ENCODE peak calls at places on chromosomes 3 and 15, in eight cellular contexts. Y is suprapubic skin, S is cardiac fibroblast, Q is bronchial epithelial cell, K is neural crest cell, A is left ventricle myocardium inferior, L is kidney, X is LNCaP clone FGC. B is an unnamed sample.
A peak's percentile ranks its signal among the peaks of the same experiment; 100 is the strongest.

GRCh38 chr3:78026429-78026828 is 986.5 kb downstream of the ROBO2 start:
- DNase-seq in L (no peak), X (no peak), Y (no peak), A (no peak), Q (no peak), K (no peak), S (no peak), B (no peak)

GRCh38 chr3:66499881-66500574 is 794 bp downstream of the LRIG1 start:
- DNase-seq in K (peak; percentile 29), A (peak; percentile 46), Q (no peak), S (peak; percentile 20), Y (peak; percentile 75), L (peak; percentile 84), X (no peak), B (peak; percentile 16)

GRCh38 chr15:89926158-89926557 is 13.4 kb upstream of the ARPIN start:
- DNase-seq in Q (no peak), Y (no peak), K (no peak), A (no peak), L (no peak), S (no peak), X (no peak), B (no peak)

GRCh38 chr15:74802862-74803447 is 9.7 kb upstream of the LMAN1L start:
- DNase-seq in A (no peak), Q (no peak), K (no peak), X (no peak), S (no peak), L (no peak), Y (no peak), B (no peak)

GRCh38 chr3:39443530-39443929 is 23.9 kb upstream of the MOBP start:
- DNase-seq in X (no peak), Y (no peak), K (no peak), A (no peak), Q (no peak), S (no peak), L (no peak), B (no peak)

GRCh38 chr3:192570757-192571156 is 156.6 kb downstream of the FGF12 start:
- DNase-seq in A (no peak), K (no peak), Q (no peak), Y (no peak), L (no peak), X (no peak), S (peak; percentile 21), B (peak; percentile 29)

GRCh38 chr3:184506579-184506978 is 55.0 kb upstream of the EPHB3 start:
- DNase-seq in L (no peak), S (peak; percentile 4), Y (no peak), X (no peak), A (no peak), K (no peak), Q (no peak), B (no peak)

GRCh38 chr3:128217702-128218475 is 64.6 kb downstream of the EEFSEC start:
- DNase-seq in A (no peak), K (no peak), L (no peak), Y (no peak), Q (peak; percentile 12), S (peak; percentile 41), X (no peak), B (no peak)

GRCh38 chr3:27521179-27521871 is 37.1 kb upstream of the SLC4A7 start:
- DNase-seq in Q (peak; percentile 99), L (no peak), Y (no peak), A (no peak), S (peak; percentile 97), X (no peak), K (no peak), B (peak; percentile 96)

GRCh38 chr3:28089527-28089897 is 151.9 kb upstream of the CMC1 start:
- DNase-seq in Y (no peak), X (no peak), K (no peak), L (no peak), A (no peak), S (no peak), Q (peak; percentile 15), B (no peak)

GRCh38 chr3:64073362-64073761 is 50.1 kb upstream of the PSMD6 start:
- DNase-seq in Q (no peak), L (no peak), K (no peak), S (no peak), X (no peak), A (no peak), Y (no peak), B (no peak)

GRCh38 chr3:138332472-138333073 is 2.9 kb upstream of the NME9 start:
- DNase-seq in Y (no peak), K (no peak), Q (peak; percentile 47), A (no peak), S (peak; percentile 70), L (no peak), X (no peak), B (peak; percentile 55)

GRCh38 chr3:111333642-111334041 is 208.4 kb upstream of the CD96 start:
- DNase-seq in X (no peak), Q (peak; percentile 72), A (no peak), L (no peak), Y (no peak), K (no peak), S (peak; percentile 42), B (peak; percentile 6)

GRCh38 chr3:112598731-112599130 is 36.9 kb downstream of the SLC35A5 start:
- DNase-seq in K (no peak), A (no peak), Y (no peak), L (no peak), X (no peak), S (no peak), Q (no peak), B (no peak)

GRCh38 chr15:77017091-77017660 is 22.2 kb downstream of the PSTPIP1 start:
- DNase-seq in X (no peak), Q (no peak), L (no peak), K (no peak), Y (no peak), S (no peak), A (no peak), B (no peak)

GRCh38 chr3:196471551-196471950 is 32.0 kb downstream of the RNF168 start:
- DNase-seq in Q (no peak), K (no peak), Y (no peak), X (no peak), S (peak; percentile 18), A (no peak), L (no peak), B (no peak)

GRCh38 chr3:143135150-143135549 is 15.6 kb downstream of the CHST2 start:
- DNase-seq in S (peak; percentile 96), Q (peak; percentile 93), X (no peak), L (no peak), K (no peak), Y (no peak), A (no peak), B (peak; percentile 95)

GRCh38 chr3:120090422-120090821 is 3.8 kb downstream of the GSK3B start:
- DNase-seq in X (no peak), Q (no peak), A (no peak), K (no peak), S (no peak), L (no peak), Y (no peak), B (no peak)

GRCh38 chr3:59212128-59212764 is 162.4 kb upstream of the CFAP20DC start:
- DNase-seq in A (no peak), Y (no peak), S (peak; percentile 59), K (no peak), X (peak; percentile 4), Q (peak; percentile 64), L (no peak), B (peak; percentile 50)

GRCh38 chr3:103170651-103171050 is 735.8 kb downstream of the ZPLD1 start:
- DNase-seq in Q (no peak), L (no peak), Y (no peak), A (no peak), S (no peak), K (no peak), X (no peak), B (no peak)

DNA sequence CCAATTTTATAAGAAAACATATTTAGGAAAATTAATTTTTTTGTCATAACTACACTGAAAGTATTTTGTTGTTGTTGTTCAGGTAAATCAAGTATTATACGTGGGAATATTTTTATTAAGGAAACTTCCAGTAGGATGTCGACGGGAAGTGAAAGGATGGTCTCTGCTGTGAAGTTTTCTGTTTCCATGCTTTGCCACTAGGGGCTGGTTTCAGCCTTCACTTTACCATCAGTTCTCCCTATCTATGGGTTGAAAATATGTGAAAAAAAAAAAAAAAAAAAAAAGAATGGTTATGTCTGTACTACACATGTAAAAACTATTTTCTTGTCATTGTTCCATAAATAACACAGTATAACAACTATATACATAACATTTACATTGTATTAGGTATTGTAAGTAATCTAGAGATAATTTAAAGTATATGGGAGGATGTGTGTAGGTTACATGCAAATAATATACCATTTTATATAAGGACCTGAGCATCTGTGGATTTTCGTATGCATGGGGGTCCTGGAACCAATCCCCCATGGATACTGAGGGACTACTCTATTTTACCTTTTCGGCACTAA is 136.7 kb downstream of the SMAD6 start:
- DNase-seq in X (no peak), L (no peak), A (no peak), Q (peak; percentile 35), Y (no peak), S (peak; percentile 66), K (no peak), B (no peak)
- TF ChIP-seq CTCF in X (peak; percentile 33), L (peak; percentile 31), A (peak; percentile 65), Q (peak; percentile 49), Y (peak; percentile 48), S (peak; percentile 81), K (peak; percentile 73), B (peak; percentile 32)

GRCh38 chr15:28977377-28978010 is 91.7 kb downstream of the APBA2 start:
- DNase-seq in L (no peak), Y (no peak), A (peak; percentile 32), Q (peak; percentile 96), X (peak; percentile 86), S (peak; percentile 98), K (no peak), B (peak; percentile 87)
- TF ChIP-seq CTCF in L (no peak), Y (no peak), A (no peak), Q (no peak), X (no peak), S (no peak), K (no peak), B (no peak)

GRCh38 chr3:53643757-53644156 is 149.3 kb downstream of the CACNA1D start:
- DNase-seq in S (no peak), A (no peak), K (no peak), Q (no peak), L (no peak), Y (no peak), X (no peak), B (no peak)
- TF ChIP-seq CTCF in S (no peak), A (no peak), K (no peak), Q (no peak), L (no peak), Y (no peak), X (no peak), B (no peak)

DNA sequence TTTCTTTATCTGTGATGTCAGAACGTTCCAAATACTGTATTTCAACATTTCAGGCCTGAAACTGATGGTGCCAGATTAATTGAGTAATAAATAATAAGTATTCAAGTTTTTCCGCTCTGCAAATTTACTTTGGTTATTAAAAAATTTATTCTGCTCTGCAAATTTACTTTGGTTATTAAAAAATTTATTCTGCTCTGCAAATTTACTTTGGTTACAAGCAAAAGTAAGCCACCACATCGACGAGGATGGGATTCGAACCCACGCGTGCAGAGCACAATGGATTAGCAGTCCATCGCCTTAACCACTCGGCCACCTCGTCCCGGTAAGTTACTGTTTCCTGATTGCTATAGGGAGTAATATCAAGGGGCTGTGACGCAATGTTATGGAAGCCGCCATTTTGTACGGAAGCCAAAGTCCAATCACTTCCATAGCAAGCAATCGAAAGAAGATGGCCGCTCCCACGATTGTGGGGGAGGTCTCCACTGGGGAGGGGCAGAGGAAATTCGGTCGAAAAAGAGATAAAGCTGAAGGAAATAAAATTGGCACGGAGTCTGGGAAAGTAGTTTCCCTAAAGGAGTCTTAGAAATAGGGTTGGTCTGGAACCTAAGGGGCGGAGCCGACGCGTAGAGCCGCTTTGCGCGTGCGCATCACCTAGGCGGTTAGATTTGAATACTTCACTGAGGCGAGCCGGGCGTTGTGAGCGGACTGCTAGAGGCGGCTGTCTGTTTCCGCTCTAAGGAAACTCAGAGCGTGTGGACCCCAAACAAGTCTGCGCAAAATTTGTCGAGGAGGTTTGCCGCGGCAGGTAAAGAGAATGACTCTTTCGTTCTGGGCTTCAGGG is at the start of gene KNL1:
- DNase-seq in X (peak; percentile 89), Y (peak; percentile 94), A (peak; percentile 83), L (peak; percentile 95), K (peak; percentile 97), S (peak; percentile 98), Q (peak; percentile 85), B (peak; percentile 95)
- TF ChIP-seq CTCF in X (no peak), Y (no peak), A (no peak), L (no peak), K (no peak), S (no peak), Q (no peak), B (no peak)